ENCODE peak calls at places on chromosomes 11 and 22, in ten cellular contexts. I, H, Z, U, O, C, E, G, F and K are unnamed samples.

GRCh38 chr11:71488086-71488967 is 35.3 kb downstream of the NADSYN1 start:
- DNase-seq in C (no peak), E (no peak), H (no peak), F (no peak), I (peak), G (no peak), Z (no peak), U (no peak), O (no peak), K (no peak)

GRCh38 chr22:21590809-21591641 is 23.5 kb downstream of the UBE2L3 start:
- DNase-seq in I (no peak), G (peak), E (no peak), Z (no peak), C (no peak), O (no peak), F (no peak), U (no peak), H (no peak), K (no peak)

GRCh38 chr22:49064836-49065235 is 762.8 kb downstream of the BRD1 start:
- DNase-seq in C (no peak), U (no peak), E (no peak), Z (no peak), F (no peak), H (no peak), O (no peak), I (no peak), G (no peak), K (no peak)

GRCh38 chr22:50260801-50261614 is 475 bp downstream of the MAPK12 start:
- DNase-seq in C (no peak), U (no peak), F (peak), O (no peak), I (no peak), H (no peak), E (peak), Z (no peak), G (peak), K (no peak)

GRCh38 chr11:108009497-108010360 is 1.0 kb downstream of the CUL5 start:
- DNase-seq in F (no peak), C (no peak), G (no peak), I (no peak), Z (no peak), O (no peak), U (no peak), E (peak), H (no peak), K (no peak)

GRCh38 chr11:3796796-3797328 is 492 bp downstream of the NUP98 start:
- DNase-seq in G (no peak), E (no peak), Z (peak), U (no peak), I (peak), H (no peak), F (no peak), O (no peak), C (no peak), K (no peak)

GRCh38 chr22:46653596-46653995 is 33.4 kb downstream of the GRAMD4 start:
- DNase-seq in C (peak), I (no peak), Z (no peak), G (no peak), F (no peak), H (no peak), U (no peak), O (no peak), E (peak), K (no peak)

GRCh38 chr22:22593964-22594656 is 35.0 kb upstream of the PRAME start:
- DNase-seq in G (peak), C (peak), I (no peak), F (peak), E (peak), O (no peak), U (peak), Z (peak), H (peak), K (no peak)

GRCh38 chr11:2803186-2804057 is 82.2 kb downstream of the CDKN1C start:
- DNase-seq in C (no peak), O (no peak), F (no peak), Z (no peak), H (no peak), G (no peak), U (no peak), E (no peak), I (no peak), K (no peak)

GRCh38 chr11:128823751-128824150 is 43.3 kb downstream of the KCNJ1 start:
- DNase-seq in Z (no peak), I (no peak), U (no peak), G (no peak), F (no peak), E (no peak), H (no peak), C (no peak), O (no peak), K (no peak)

GRCh38 chr11:126173257-126173656 is 38.2 kb downstream of the RPUSD4 start:
- DNase-seq in F (no peak), H (no peak), Z (no peak), I (no peak), C (no peak), E (no peak), G (no peak), O (no peak), U (no peak), K (no peak)

GRCh38 chr22:37716708-37717107 is 19.9 kb downstream of the TRIOBP start:
- DNase-seq in O (no peak), C (no peak), G (peak), I (no peak), H (no peak), E (no peak), U (no peak), F (no peak), Z (no peak), K (no peak)

GRCh38 chr11:17931595-17931994 is 81.3 kb downstream of the SERGEF start:
- DNase-seq in Z (no peak), U (no peak), O (no peak), G (no peak), C (no peak), I (no peak), F (no peak), E (no peak), H (no peak), K (no peak)

GRCh38 chr11:120539681-120540369 is 28.3 kb downstream of the GRIK4 start:
- DNase-seq in Z (peak), F (no peak), O (no peak), C (no peak), E (no peak), U (no peak), I (no peak), H (no peak), G (no peak), K (no peak)

GRCh38 chr22:41620646-41621098 is at the start of gene DESI1:
- DNase-seq in Z (no peak), C (no peak), H (no peak), O (no peak), I (no peak), F (no peak), G (no peak), E (no peak), U (no peak), K (no peak)

GRCh38 chr11:120186799-120187591 is 23.8 kb upstream of the OAF start:
- DNase-seq in I (no peak), O (no peak), Z (no peak), H (no peak), C (no peak), E (peak), U (no peak), F (no peak), G (no peak), K (no peak)

GRCh38 chr11:110184974-110185597 is 91.9 kb downstream of the ZC3H12C start:
- DNase-seq in U (no peak), E (no peak), F (no peak), G (peak), H (no peak), Z (no peak), I (no peak), C (no peak), O (no peak), K (no peak)

GRCh38 chr22:17436981-17437410 is 67.7 kb downstream of the CECR2 start:
- DNase-seq in H (peak), O (no peak), U (no peak), C (no peak), E (no peak), Z (no peak), G (no peak), F (no peak), I (no peak), K (no peak)

GRCh38 chr11:116563028-116563712 is 209.6 kb downstream of the BUD13 start:
- DNase-seq in H (no peak), E (no peak), F (no peak), Z (peak), C (no peak), O (no peak), G (no peak), U (no peak), I (peak), K (no peak)

GRCh38 chr11:76824083-76824939 is 36.4 kb upstream of the ACER3 start:
- DNase-seq in O (no peak), C (no peak), I (no peak), G (peak), H (no peak), U (no peak), Z (no peak), F (no peak), E (no peak), K (no peak)

GRCh38 chr11:78037056-78037455 is 14.0 kb upstream of the KCTD14 start:
- DNase-seq in G (no peak), E (no peak), Z (no peak), I (no peak), F (no peak), H (no peak), U (no peak), C (no peak), O (no peak), K (no peak)

GRCh38 chr22:49929553-49929979 is 11.1 kb downstream of the CRELD2 start:
- DNase-seq in I (no peak), E (peak), F (peak), Z (no peak), G (no peak), U (peak), C (peak), H (peak), O (peak), K (no peak)

GRCh38 chr11:122803306-122803705 is 35.0 kb upstream of the CRTAM start:
- DNase-seq in Z (no peak), O (no peak), E (no peak), F (no peak), G (no peak), I (no peak), H (no peak), C (no peak), U (no peak), K (no peak)

GRCh38 chr11:105035262-105035620 is 297 bp upstream of the CASP1 start:
- DNase-seq in U (no peak), E (no peak), C (no peak), F (no peak), H (no peak), O (no peak), G (no peak), I (no peak), Z (no peak), K (no peak)

GRCh38 chr22:49433717-49434611 is 393.7 kb downstream of the BRD1 start:
- DNase-seq in H (no peak), C (no peak), F (no peak), I (peak), O (no peak), U (no peak), Z (no peak), E (no peak), G (no peak), K (no peak)

GRCh38 chr11:93249437-93250210 is 51.8 kb upstream of the SLC36A4 start:
- DNase-seq in Z (no peak), I (no peak), C (no peak), O (no peak), F (no peak), E (no peak), H (no peak), U (no peak), G (no peak), K (no peak)

GRCh38 chr11:134862796-134863195 is 450.8 kb upstream of the B3GAT1 start:
- DNase-seq in Z (no peak), U (no peak), G (no peak), C (no peak), H (no peak), F (no peak), E (no peak), I (no peak), O (no peak), K (no peak)

GRCh38 chr22:24466831-24467249 is 28.3 kb upstream of the UPB1 start:
- DNase-seq in G (peak), F (no peak), U (no peak), I (no peak), C (no peak), Z (no peak), H (no peak), O (no peak), E (no peak), K (no peak)

GRCh38 chr11:61509058-61510029 is 795 bp downstream of the LRRC10B start:
- DNase-seq in U (peak), C (peak), I (peak), Z (peak), F (peak), G (peak), H (peak), E (peak), O (peak), K (no peak)

GRCh38 chr22:37843746-37844089 is 416 bp downstream of the ANKRD54 start:
- DNase-seq in F (no peak), G (peak), E (peak), I (no peak), Z (no peak), H (no peak), O (no peak), C (peak), U (no peak), K (no peak)

GRCh38 chr11:15053201-15053685 is 20.1 kb upstream of the CALCB start:
- DNase-seq in Z (peak), G (no peak), C (no peak), F (no peak), O (no peak), I (no peak), E (no peak), H (no peak), U (no peak), K (no peak)

GRCh38 chr11:123301696-123302400 is 106.8 kb upstream of the CLMP start:
- DNase-seq in U (peak), G (peak), O (peak), H (peak), F (peak), C (peak), Z (peak), I (peak), E (peak), K (no peak)

GRCh38 chr11:28466506-28466905 is 358.3 kb downstream of the METTL15 start:
- DNase-seq in C (no peak), E (no peak), O (no peak), H (no peak), I (no peak), Z (no peak), F (no peak), U (no peak), G (no peak), K (no peak)